ENCODE peak calls at places on chromosomes 3 and 15, in six cellular contexts. E is CD4-positive, CD25-positive, alpha-beta regulatory T cell; O is mammary epithelial cell; B is adipocyte; S is neural progenitor cell; N is heart right ventricle. Q is an unnamed sample. For H3K4me1, the result is how much of the 10 kb centered on the place peaks cover.

GRCh38 chr15:90351479-90352108 is 490 bp upstream of the ZNF774 start:
- DNase-seq in E (no peak), O (no peak), B (no peak), S (no peak), N (no peak), Q (peak)

GRCh38 chr15:45200799-45201556 is 13.2 kb upstream of the SHF start:
- DNase-seq in E (no peak), O (peak), B (peak), S (peak), N (peak), Q (peak)

GRCh38 chr3:190338717-190339116 is 16.5 kb upstream of the CLDN1 start:
- DNase-seq in E (no peak), O (peak), B (no peak), S (no peak), N (peak), Q (no peak)

GRCh38 chr3:75192065-75192658 is 472.0 kb upstream of the FRG2C start:
- DNase-seq in E (peak), O (peak), B (peak), S (peak), N (peak), Q (peak)

GRCh38 chr3:53881691-53882593 is at the start of gene ACTR8:
- DNase-seq in E (peak), O (peak), B (peak), S (peak), N (peak), Q (peak)

GRCh38 chr3:173970206-173970605 is 572.7 kb downstream of the NLGN1 start:
- DNase-seq in E (no peak), O (no peak), B (no peak), S (no peak), N (no peak), Q (no peak)

GRCh38 chr3:17775073-17775472 is 32.6 kb upstream of the TBC1D5 start:
- DNase-seq in E (no peak), O (no peak), B (no peak), S (no peak), N (no peak), Q (no peak)

GRCh38 chr15:31660800-31661199 is 334.2 kb downstream of the KLF13 start:
- DNase-seq in E (no peak), O (no peak), B (no peak), S (no peak), N (no peak), Q (no peak)

GRCh38 chr3:146589899-146590508 is 15.1 kb downstream of the PLSCR5 start:
- DNase-seq in E (peak), O (peak), B (peak), S (peak), N (peak), Q (peak)

GRCh38 chr3:172307143-172307560 is 141.1 kb downstream of the GHSR start:
- DNase-seq in E (no peak), O (peak), B (peak), S (no peak), N (no peak), Q (no peak)

GRCh38 chr3:84680700-84681099 is 278.1 kb upstream of the CADM2 start:
- DNase-seq in E (no peak), O (no peak), B (no peak), S (no peak), N (no peak), Q (no peak)

GRCh38 chr3:95434436-95434835 is 1371.6 kb downstream of the NSUN3 start:
- DNase-seq in E (no peak), O (no peak), B (peak), S (no peak), N (no peak), Q (no peak)

GRCh38 chr15:88529021-88529630 is 17.4 kb downstream of the DET1 start:
- DNase-seq in E (no peak), O (peak), B (peak), S (no peak), N (no peak), Q (no peak)

GRCh38 chr3:132570011-132570410 is 27.1 kb upstream of the ACKR4 start:
- DNase-seq in E (no peak), O (no peak), B (no peak), S (no peak), N (no peak), Q (no peak)
- H3K4me1 ChIP-seq in E (under half), O (under half), B (under half), S (under half), N (under half), Q (under half)

GRCh38 chr3:27307566-27307965 is 61.6 kb downstream of the NEK10 start:
- DNase-seq in E (no peak), O (no peak), B (peak), S (no peak), N (no peak), Q (no peak)

DNA sequence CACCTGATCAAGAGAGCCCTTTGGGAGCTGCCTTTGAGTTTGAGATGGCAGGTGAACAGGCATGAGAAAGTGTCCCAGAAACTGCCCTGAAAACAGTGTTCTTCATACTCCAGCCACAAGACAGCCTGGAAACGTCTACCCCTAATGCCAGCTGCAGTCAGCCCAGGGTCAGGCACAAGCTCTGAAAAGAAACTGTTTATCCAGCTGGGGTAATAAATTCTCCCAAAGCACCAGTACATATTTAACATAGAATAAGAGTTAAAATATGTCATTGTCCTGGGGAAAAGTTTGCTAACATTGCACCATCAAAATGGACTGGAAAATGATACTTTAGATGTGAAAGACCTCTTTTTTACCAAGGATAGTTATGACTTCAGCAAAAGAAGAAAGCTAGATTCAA is 66.3 kb downstream of the NEK10 start:
- DNase-seq in E (no peak), O (no peak), B (no peak), S (no peak), N (no peak), Q (no peak)
- H3K4me1 ChIP-seq in E (under half), O (under half), B (under half), S (under half), N (under half), Q (under half)

DNA sequence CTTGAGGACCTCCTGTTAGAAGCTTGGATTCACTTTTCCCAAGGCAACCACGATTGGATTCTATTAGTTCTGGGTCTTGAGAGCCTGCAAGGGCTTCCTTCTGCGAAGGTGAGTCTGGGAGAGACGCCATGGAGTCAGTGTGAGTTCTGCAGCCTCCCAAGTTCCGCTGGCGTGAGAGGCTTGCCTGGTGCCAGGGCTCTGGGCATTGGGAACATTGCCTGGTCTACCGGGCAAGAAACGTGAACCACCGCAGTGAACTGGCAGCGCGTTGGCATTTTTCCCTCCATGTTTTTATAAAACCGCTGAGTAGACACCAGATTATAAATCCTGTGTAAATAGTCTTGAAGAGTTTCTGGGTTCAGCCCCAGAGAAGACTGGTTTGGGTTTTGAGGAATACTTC is 160.9 kb downstream of the IGF1R start:
- DNase-seq in E (no peak), O (no peak), B (no peak), S (no peak), N (peak), Q (no peak)
- H3K4me1 ChIP-seq in E (under half), O (under half), B (under half), S (under half), N (under half), Q (under half)

GRCh38 chr15:70077436-70077835 is 20.3 kb downstream of the TLE3 start:
- DNase-seq in E (no peak), O (no peak), B (no peak), S (no peak), N (no peak), Q (no peak)
- H3K4me1 ChIP-seq in E (under half), O (under half), B (under half), S (under half), N (under half), Q (under half)

GRCh38 chr3:136844726-136845125 is 17.3 kb upstream of the NCK1 start:
- DNase-seq in E (no peak), O (no peak), B (no peak), S (no peak), N (no peak), Q (no peak)

GRCh38 chr3:136838641-136839555 is 20.0 kb downstream of the SLC35G2 start:
- DNase-seq in E (no peak), O (peak), B (peak), S (no peak), N (no peak), Q (peak)

GRCh38 chr3:136839556-136839931 is 20.6 kb downstream of the SLC35G2 start:
- DNase-seq in E (no peak), O (no peak), B (no peak), S (no peak), N (no peak), Q (no peak)

GRCh38 chr3:136840252-136840651 is 21.3 kb downstream of the SLC35G2 start:
- DNase-seq in E (no peak), O (no peak), B (no peak), S (no peak), N (no peak), Q (no peak)

GRCh38 chr3:136842294-136842693 is 19.7 kb upstream of the NCK1 start:
- DNase-seq in E (no peak), O (no peak), B (no peak), S (no peak), N (no peak), Q (no peak)
- H3K4me1 ChIP-seq in E (under half), O (under half), B (under half), S (under half), N (under half), Q (under half)

DNA sequence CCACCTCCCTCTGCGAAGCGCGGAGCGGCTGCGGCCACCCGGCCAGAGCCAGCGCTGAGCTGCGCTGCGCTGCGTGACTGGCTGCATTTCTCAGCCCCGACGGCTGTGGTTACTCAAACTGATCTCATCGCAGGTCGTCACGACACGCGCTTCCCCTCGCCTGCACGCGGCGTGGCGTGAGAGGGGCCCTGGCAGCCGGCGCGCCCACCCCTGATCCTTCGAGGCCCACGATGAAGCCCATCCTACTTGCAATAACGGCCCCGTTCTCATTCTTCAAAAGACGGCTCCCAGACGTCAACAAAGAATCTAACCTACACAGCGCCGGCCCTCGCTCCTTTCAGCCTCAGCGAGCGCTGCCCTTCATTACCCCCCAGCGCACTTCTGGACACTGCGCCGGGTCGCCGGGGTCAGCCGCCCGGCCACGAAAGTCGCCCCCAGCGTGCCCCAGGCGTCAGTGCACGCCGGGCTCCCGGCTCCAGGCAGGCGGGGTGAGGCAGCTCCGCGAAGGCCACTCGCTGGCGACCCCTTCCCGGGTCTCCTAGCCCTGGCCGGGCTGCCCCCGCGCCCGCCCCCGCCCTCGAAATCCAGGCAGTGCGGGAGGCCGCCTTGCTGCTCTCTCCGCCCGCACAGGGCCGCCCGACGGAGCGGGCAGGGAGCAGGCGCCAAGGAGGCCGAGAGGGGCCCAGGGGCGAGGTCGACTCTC is 9.9 kb upstream of the LEKR1 start:
- DNase-seq in E (peak), O (no peak), B (peak), S (peak), N (peak), Q (no peak)
- H3K4me1 ChIP-seq in E (under half), O (half or more), B (under half), S (under half), N (under half), Q (under half)

GRCh38 chr3:16369885-16370284 is 104.9 kb downstream of the OXNAD1 start:
- DNase-seq in E (no peak), O (no peak), B (no peak), S (peak), N (no peak), Q (no peak)

GRCh38 chr3:16369247-16369646 is 104.2 kb downstream of the OXNAD1 start:
- DNase-seq in E (no peak), O (peak), B (no peak), S (peak), N (no peak), Q (no peak)

GRCh38 chr3:16372362-16373269 is 107.6 kb downstream of the OXNAD1 start:
- DNase-seq in E (no peak), O (no peak), B (no peak), S (no peak), N (peak), Q (peak)

GRCh38 chr3:16370872-16371740 is 106.1 kb downstream of the OXNAD1 start:
- DNase-seq in E (peak), O (no peak), B (peak), S (no peak), N (no peak), Q (peak)

GRCh38 chr3:16370503-16370871 is 105.5 kb downstream of the OXNAD1 start:
- DNase-seq in E (no peak), O (no peak), B (no peak), S (no peak), N (no peak), Q (no peak)
- H3K4me1 ChIP-seq in E (under half), O (under half), B (under half), S (under half), N (half or more), Q (half or more)

GRCh38 chr3:14885307-14885706 is 62.1 kb upstream of the NR2C2 start:
- DNase-seq in E (no peak), O (no peak), B (no peak), S (no peak), N (no peak), Q (no peak)

GRCh38 chr3:14886101-14886500 is 61.3 kb upstream of the NR2C2 start:
- DNase-seq in E (no peak), O (no peak), B (no peak), S (no peak), N (no peak), Q (no peak)

GRCh38 chr3:14884665-14885064 is 62.7 kb upstream of the NR2C2 start:
- DNase-seq in E (no peak), O (no peak), B (no peak), S (no peak), N (no peak), Q (no peak)

GRCh38 chr3:14880486-14881179 is 61.9 kb downstream of the FGD5 start:
- DNase-seq in E (no peak), O (no peak), B (no peak), S (no peak), N (no peak), Q (no peak)

GRCh38 chr3:14883226-14883625 is 64.2 kb upstream of the NR2C2 start:
- DNase-seq in E (no peak), O (no peak), B (no peak), S (no peak), N (no peak), Q (no peak)
- H3K4me1 ChIP-seq in E (under half), O (under half), B (under half), S (under half), N (under half), Q (under half)

DNA sequence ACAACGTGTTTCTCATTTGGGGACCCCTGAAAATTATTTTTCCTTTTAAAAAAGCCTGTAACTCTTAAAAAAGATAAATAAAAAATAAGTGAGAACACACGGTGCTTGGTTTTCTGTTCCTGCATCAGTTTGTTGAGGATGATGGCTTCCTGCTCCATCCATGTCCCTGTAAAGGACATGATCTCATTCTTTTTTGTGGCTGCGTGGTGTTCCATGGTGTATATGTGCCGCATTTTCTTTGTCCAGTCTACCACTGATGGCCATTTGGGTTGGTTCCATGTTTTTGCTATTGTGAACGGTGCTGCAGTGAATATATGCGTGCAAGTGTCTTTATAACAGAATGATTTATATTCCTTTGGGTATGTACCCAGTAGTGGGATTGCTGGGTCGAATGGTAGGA is 2.3 kb downstream of the TSPAN3 start:
- DNase-seq in E (no peak), O (no peak), B (no peak), S (no peak), N (no peak), Q (no peak)
- H3K4me1 ChIP-seq in E (under half), O (under half), B (half or more), S (under half), N (half or more), Q (under half)

GRCh38 chr15:92807971-92808571 is 92.1 kb upstream of the CHD2 start:
- DNase-seq in E (peak), O (peak), B (peak), S (no peak), N (peak), Q (peak)
- H3K4me1 ChIP-seq in E (half or more), O (under half), B (under half), S (under half), N (half or more), Q (under half)